ENCODE peak calls at places on chromosomes 1 and 21, in four cellular contexts. S is neural crest cell; R is lung; D is CD8-positive, alpha-beta T cell. A is an unnamed sample.
A peak's percentile ranks its signal among the peaks of the same experiment; 100 is the strongest.

GRCh38 chr1:165109013-165109412 is 247.5 kb downstream of the LMX1A start:
- DNase-seq in D (no peak), R (no peak), S (no peak), A (no peak)

GRCh38 chr1:176996455-176997090 is 167.9 kb downstream of the ASTN1 start:
- DNase-seq in R (no peak), D (no peak), S (peak; percentile 10), A (no peak)

GRCh38 chr1:26772687-26773086 is 15.1 kb upstream of the PIGV start:
- DNase-seq in D (no peak), S (no peak), R (no peak), A (no peak)

GRCh38 chr1:107620753-107621152 is 344.2 kb downstream of the VAV3 start:
- DNase-seq in D (no peak), R (no peak), S (no peak), A (no peak)

GRCh38 chr1:93614550-93615200 is 67.0 kb downstream of the BCAR3 start:
- DNase-seq in R (no peak), D (no peak), S (no peak), A (no peak)

GRCh38 chr21:34790834-34791233 is 122.0 kb downstream of the CLIC6 start:
- DNase-seq in D (no peak), S (no peak), R (no peak), A (no peak)

GRCh38 chr1:39609618-39610331 is 29.7 kb downstream of the HEYL start:
- DNase-seq in S (peak; percentile 78), D (peak; percentile 55), R (peak; percentile 66), A (peak; percentile 88)

GRCh38 chr1:167612986-167613385 is 17.0 kb upstream of the RCSD1 start:
- DNase-seq in D (no peak), S (no peak), R (no peak), A (peak; percentile 44)

GRCh38 chr1:160630523-160631087 is 16.2 kb downstream of the SLAMF1 start:
- DNase-seq in S (no peak), R (no peak), D (no peak), A (no peak)

GRCh38 chr1:93471284-93471683 is 23.4 kb downstream of the FNBP1L start:
- DNase-seq in D (no peak), S (no peak), R (no peak), A (no peak)

GRCh38 chr21:26887241-26887640 is 42.0 kb upstream of the ADAMTS1 start:
- DNase-seq in D (no peak), R (no peak), S (no peak), A (no peak)

GRCh38 chr1:77664923-77665516 is 17.4 kb downstream of the ZZZ3 start:
- DNase-seq in D (no peak), R (no peak), S (no peak), A (no peak)

GRCh38 chr1:90504509-90504908 is 212.6 kb downstream of the BARHL2 start:
- DNase-seq in R (no peak), D (no peak), S (no peak), A (no peak)

GRCh38 chr1:184958554-184959353 is 15.6 kb downstream of the NIBAN1 start:
- DNase-seq in D (no peak), S (no peak), R (no peak), A (no peak)

GRCh38 chr1:58762806-58763205 is 21.0 kb downstream of the JUN start:
- DNase-seq in D (no peak), S (no peak), R (no peak), A (no peak)

GRCh38 chr1:217482356-217483102 is 148.4 kb downstream of the GPATCH2 start:
- DNase-seq in R (no peak), D (no peak), S (no peak), A (no peak)

GRCh38 chr21:27362249-27362648 is 395.4 kb upstream of the ADAMTS5 start:
- DNase-seq in R (no peak), S (no peak), D (no peak), A (no peak)

GRCh38 chr1:248844526-248844925 is 6.5 kb downstream of the ZNF672 start:
- DNase-seq in R (no peak), S (no peak), D (no peak), A (no peak)

GRCh38 chr1:209890606-209891330 is 47.2 kb upstream of the SYT14 start:
- DNase-seq in R (no peak), D (no peak), S (no peak), A (no peak)

GRCh38 chr1:87292684-87293493 is 35.8 kb upstream of the LMO4 start:
- DNase-seq in D (peak; percentile 24), S (peak; percentile 84), R (peak; percentile 47), A (no peak)

GRCh38 chr1:234401658-234402057 is 28.4 kb downstream of the COA6 start:
- DNase-seq in R (no peak), D (no peak), S (no peak), A (no peak)

GRCh38 chr21:18069875-18070274 is 174.8 kb upstream of the CHODL start:
- DNase-seq in D (no peak), R (no peak), S (no peak), A (no peak)

GRCh38 chr1:171754381-171754705 is 12.5 kb upstream of the VAMP4 start:
- DNase-seq in R (no peak), S (no peak), D (no peak), A (no peak)

GRCh38 chr1:188386161-188386560 is 1557.4 kb downstream of the PLA2G4A start:
- DNase-seq in S (no peak), R (no peak), D (no peak), A (no peak)

GRCh38 chr1:156091610-156092009 is 9.3 kb upstream of the MEX3A start:
- DNase-seq in R (no peak), S (no peak), D (no peak), A (no peak)

GRCh38 chr1:203682401-203683383 is 56.1 kb downstream of the ATP2B4 start:
- DNase-seq in S (no peak), R (no peak), D (peak; percentile 52), A (no peak)

GRCh38 chr1:229070168-229070567 is 200.7 kb upstream of the RAB4A start:
- DNase-seq in D (no peak), R (peak; percentile 95), S (no peak), A (peak; percentile 90)

GRCh38 chr1:158071106-158071505 is 77.7 kb downstream of the KIRREL1 start:
- DNase-seq in R (no peak), D (no peak), S (no peak), A (no peak)

GRCh38 chr21:43608225-43608624 is 51.1 kb downstream of the HSF2BP start:
- DNase-seq in R (no peak), S (no peak), D (no peak), A (no peak)

GRCh38 chr1:56483104-56483503 is 96.3 kb downstream of the PLPP3 start:
- DNase-seq in R (no peak), D (no peak), S (no peak), A (no peak)

GRCh38 chr1:4778056-4778455 is 123.6 kb downstream of the AJAP1 start:
- DNase-seq in R (no peak), D (no peak), S (peak; percentile 3), A (no peak)

GRCh38 chr1:223776075-223776814 is 63.9 kb downstream of the CAPN2 start:
- DNase-seq in R (no peak), S (no peak), D (no peak), A (peak; percentile 68)

GRCh38 chr1:28449904-28450303 is 55.9 kb upstream of the RCC1 start:
- DNase-seq in D (no peak), R (no peak), S (no peak), A (no peak)

GRCh38 chr1:229205854-229206253 is 65.1 kb upstream of the RAB4A start:
- DNase-seq in D (no peak), S (no peak), R (no peak), A (no peak)

GRCh38 chr1:76770979-76771378 is 96.3 kb upstream of the ST6GALNAC5 start:
- DNase-seq in S (no peak), R (no peak), D (no peak), A (no peak)

GRCh38 chr1:18636762-18637552 is 6.3 kb downstream of the PAX7 start:
- DNase-seq in R (no peak), D (no peak), S (no peak), A (no peak)

GRCh38 chr1:22225858-22226584 is 83.1 kb upstream of the WNT4 start:
- DNase-seq in D (no peak), R (no peak), S (no peak), A (no peak)
- TF ChIP-seq CTCF in D (no peak), R (no peak), S (no peak), A (no peak)

GRCh38 chr1:154352581-154353459 is 27.5 kb downstream of the ATP8B2 start:
- DNase-seq in R (peak; percentile 68), D (no peak), S (peak; percentile 55), A (peak; percentile 89)

GRCh38 chr1:154351363-154352068 is 26.2 kb downstream of the ATP8B2 start:
- DNase-seq in S (no peak), D (no peak), R (no peak), A (no peak)

GRCh38 chr1:154353966-154354365 is 28.6 kb downstream of the ATP8B2 start:
- DNase-seq in D (no peak), R (no peak), S (no peak), A (no peak)

GRCh38 chr1:154352245-154352580 is 26.9 kb downstream of the ATP8B2 start:
- DNase-seq in D (no peak), R (no peak), S (no peak), A (no peak)

GRCh38 chr1:154353460-154353904 is 28.2 kb downstream of the ATP8B2 start:
- DNase-seq in D (no peak), S (no peak), R (peak; percentile 48), A (no peak)
- TF ChIP-seq CTCF in D (no peak), S (no peak), R (no peak), A (peak; percentile 18)

DNA sequence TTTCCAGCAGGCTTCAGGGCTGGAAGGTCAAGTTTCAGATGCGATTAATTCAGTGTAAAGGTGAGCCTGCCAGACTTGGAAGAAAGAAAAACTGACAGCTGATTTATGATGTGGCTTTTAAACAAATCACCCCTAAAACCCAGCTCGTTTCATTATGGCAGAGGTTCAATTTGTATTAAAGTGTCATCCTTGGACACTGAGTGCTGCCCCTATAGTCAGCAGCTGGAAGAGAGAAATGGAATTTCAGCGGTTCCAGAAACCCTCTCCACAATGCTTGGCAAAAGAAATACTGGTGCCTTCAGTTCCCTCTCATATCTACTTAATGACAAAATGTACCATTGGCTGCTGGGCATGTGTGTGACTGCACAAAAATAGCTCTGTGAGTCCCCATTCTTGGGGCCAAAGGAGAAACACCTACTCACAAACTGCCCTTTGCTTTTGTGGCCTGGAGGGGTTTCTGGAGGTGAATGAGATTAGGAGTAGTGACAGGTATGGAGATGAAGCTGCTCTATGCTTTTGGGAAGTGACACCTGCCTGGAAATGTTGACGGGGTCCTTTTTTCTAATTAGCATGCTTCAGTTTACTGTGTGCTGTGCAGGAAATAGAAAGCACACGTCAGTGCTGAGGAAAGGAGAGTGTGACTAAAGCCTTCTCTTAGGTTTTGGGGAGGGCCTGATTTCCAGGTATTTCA is 95.1 kb upstream of the TSPAN2 start:
- DNase-seq in S (no peak), R (no peak), D (no peak), A (no peak)
- TF ChIP-seq CTCF in S (no peak), R (no peak), D (no peak), A (no peak)

DNA sequence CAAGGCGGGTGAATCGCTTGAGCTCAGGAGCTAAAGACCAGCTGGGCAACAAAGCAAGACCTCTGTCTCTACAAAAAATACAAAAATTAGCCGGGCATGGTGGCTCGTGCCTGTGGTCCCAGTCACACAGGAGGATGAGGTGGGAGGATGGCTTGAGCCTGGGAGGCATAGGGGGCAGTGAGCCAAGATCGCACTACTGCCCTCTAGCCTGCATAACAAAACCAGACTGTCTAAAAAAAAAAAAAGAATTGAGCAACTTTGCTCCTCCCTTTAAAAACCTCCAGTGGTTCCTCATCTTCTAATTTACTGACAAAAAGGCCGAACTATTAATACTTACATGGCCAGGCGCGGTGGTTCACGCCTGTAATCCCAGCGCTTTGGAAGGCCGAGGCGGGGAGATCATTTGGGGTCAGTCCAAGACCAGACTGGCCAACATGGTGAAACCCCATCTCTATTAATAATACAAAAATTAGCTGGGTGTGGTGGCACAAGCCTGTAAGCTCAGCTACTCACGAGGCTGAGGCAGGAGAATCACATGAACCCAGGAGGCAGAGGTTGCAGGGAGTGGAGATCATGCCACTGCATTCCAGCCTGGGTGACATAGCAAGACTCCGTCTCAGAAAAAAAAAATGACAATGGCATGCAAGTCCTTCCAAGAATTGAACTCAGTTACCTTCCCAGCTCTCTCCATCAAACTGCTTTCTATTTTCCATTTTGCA is 4.4 kb downstream of the ACBD3 start:
- DNase-seq in D (no peak), R (peak; percentile 33), S (no peak), A (no peak)
- TF ChIP-seq CTCF in D (no peak), R (no peak), S (no peak), A (peak; percentile 46)